ENCODE peak calls at places on chromosomes 4 and X, in nine cellular contexts. I is stomach, J is GM23338, U is HepG2, F is endodermal cell, M is astrocyte of the spinal cord, O is fibroblast of mammary gland, Q is NB4, R is OCI-LY7. Y is an unnamed sample.

GRCh38 chr4:101356928-101357327 is 9.6 kb upstream of the PPP3CA start:
- DNase-seq in I (peak), J (no peak), U (peak), F (no peak), M (peak), O (peak), Q (no peak), R (no peak), Y (peak)

GRCh38 chr4:109207060-109207459 is 95.4 kb downstream of the COL25A1 start:
- DNase-seq in I (no peak), J (no peak), U (no peak), F (no peak), M (peak), O (peak), Q (no peak), R (no peak), Y (peak)

GRCh38 chr4:22906046-22906445 is 213.3 kb downstream of the GBA3 start:
- DNase-seq in I (no peak), J (no peak), U (no peak), F (no peak), M (no peak), O (no peak), Q (no peak), R (no peak), Y (no peak)

GRCh38 chrX:68252664-68253063 is 180.6 kb downstream of the OPHN1 start:
- DNase-seq in I (no peak), J (no peak), U (no peak), F (no peak), M (no peak), O (no peak), Q (no peak), R (no peak), Y (no peak)

GRCh38 chrX:63855896-63856295 is 70.9 kb upstream of the ARHGEF9 start:
- DNase-seq in I (no peak), J (no peak), U (no peak), F (no peak), M (peak), O (peak), Q (no peak), R (no peak), Y (peak)

GRCh38 chrX:4277122-4277521 is 563.7 kb upstream of the PRKX start:
- DNase-seq in I (no peak), J (peak), U (no peak), F (peak), M (no peak), O (no peak), Q (peak), R (peak), Y (no peak)

GRCh38 chrX:23434356-23434884 is 99.8 kb downstream of the PTCHD1 start:
- DNase-seq in I (peak), J (no peak), U (no peak), F (no peak), M (peak), O (peak), Q (no peak), R (no peak), Y (peak)

GRCh38 chrX:109974906-109975655 is 27.8 kb upstream of the TMEM164 start:
- DNase-seq in I (no peak), J (no peak), U (no peak), F (no peak), M (peak), O (peak), Q (no peak), R (no peak), Y (no peak)

GRCh38 chr4:153113838-153114105 is 90.5 kb upstream of the TRIM2 start:
- DNase-seq in I (no peak), J (no peak), U (no peak), F (no peak), M (no peak), O (no peak), Q (no peak), R (no peak), Y (no peak)

GRCh38 chrX:76253432-76253831 is 80.6 kb downstream of the PBDC1 start:
- DNase-seq in I (peak), J (peak), U (peak), F (peak), M (peak), O (peak), Q (peak), R (peak), Y (peak)

GRCh38 chrX:46340696-46341095 is 204.5 kb downstream of the ZNF674 start:
- DNase-seq in I (no peak), J (no peak), U (no peak), F (no peak), M (no peak), O (peak), Q (no peak), R (no peak), Y (no peak)

GRCh38 chr4:161248880-161249279 is 914.9 kb downstream of the FSTL5 start:
- DNase-seq in I (no peak), J (no peak), U (no peak), F (no peak), M (no peak), O (no peak), Q (no peak), R (no peak), Y (no peak)

GRCh38 chrX:134908235-134908834 is 82.5 kb upstream of the SMIM10 start:
- DNase-seq in I (no peak), J (no peak), U (no peak), F (no peak), M (peak), O (peak), Q (peak), R (peak), Y (peak)

GRCh38 chr4:80097395-80098177 is 24.6 kb upstream of the ANTXR2 start:
- DNase-seq in I (no peak), J (no peak), U (no peak), F (no peak), M (peak), O (peak), Q (no peak), R (no peak), Y (peak)

GRCh38 chrX:95640226-95640625 is 1044.4 kb upstream of the DIAPH2 start:
- DNase-seq in I (no peak), J (no peak), U (no peak), F (no peak), M (no peak), O (no peak), Q (no peak), R (no peak), Y (no peak)

GRCh38 chr4:176444741-176445140 is 125.0 kb downstream of the SPCS3 start:
- DNase-seq in I (no peak), J (no peak), U (no peak), F (no peak), M (peak), O (peak), Q (no peak), R (no peak), Y (peak)

GRCh38 chr4:81211956-81212355 is 3.1 kb downstream of the PRKG2 start:
- DNase-seq in I (no peak), J (no peak), U (no peak), F (no peak), M (no peak), O (peak), Q (no peak), R (no peak), Y (peak)

DNA sequence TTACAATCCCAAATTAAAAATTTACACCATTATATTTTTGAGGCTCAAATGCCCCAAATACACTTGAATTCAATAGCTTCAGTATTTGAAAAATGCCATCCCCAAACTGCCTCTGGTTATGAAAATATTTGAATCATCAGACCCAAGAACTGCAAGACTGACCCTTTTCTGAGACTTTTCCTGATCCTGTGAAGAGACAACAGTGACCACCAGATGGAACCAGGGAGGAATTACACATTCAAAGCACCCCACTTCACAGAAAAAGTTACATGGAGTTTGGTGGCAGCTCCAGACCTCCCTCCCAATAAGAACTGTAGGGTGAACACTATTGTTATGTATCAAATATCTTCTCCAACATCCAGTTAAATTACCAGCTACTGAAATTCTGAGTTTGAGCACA is 44.0 kb upstream of the SCD5 start:
- DNase-seq in I (no peak), J (peak), U (peak), F (no peak), M (no peak), O (peak), Q (peak), R (peak), Y (peak)
- TF ChIP-seq CTCF in I (no peak), J (peak), U (peak), F (peak), M (peak), O (peak), Q (peak), R (peak), Y (peak)

GRCh38 chr4:139738846-139739613 is 73.4 kb downstream of the MGST2 start:
- DNase-seq in I (no peak), J (no peak), U (peak), F (peak), M (no peak), O (peak), Q (no peak), R (no peak), Y (peak)

GRCh38 chr4:139744232-139744631 is 78.6 kb downstream of the MGST2 start:
- DNase-seq in I (no peak), J (no peak), U (no peak), F (no peak), M (no peak), O (no peak), Q (no peak), R (no peak), Y (no peak)

GRCh38 chr4:139743027-139743426 is 77.4 kb downstream of the MGST2 start:
- DNase-seq in I (no peak), J (no peak), U (no peak), F (peak), M (no peak), O (no peak), Q (no peak), R (no peak), Y (no peak)

GRCh38 chr4:139740121-139740520 is 74.5 kb downstream of the MGST2 start:
- DNase-seq in I (no peak), J (no peak), U (no peak), F (peak), M (no peak), O (no peak), Q (no peak), R (no peak), Y (no peak)

GRCh38 chr4:139740531-139741041 is 75.0 kb downstream of the MGST2 start:
- DNase-seq in I (peak), J (no peak), U (peak), F (peak), M (peak), O (peak), Q (peak), R (no peak), Y (peak)
- H3K4me3 ChIP-seq in I (no peak), J (no peak), U (no peak), F (no peak), M (no peak), O (no peak), Q (no peak), R (no peak), Y (no peak)

GRCh38 chr4:46648088-46648744 is 258.3 kb upstream of the GABRA2 start:
- DNase-seq in I (no peak), J (peak), U (peak), F (peak), M (peak), O (peak), Q (peak), R (peak), Y (no peak)
- TF ChIP-seq CTCF in I (no peak), J (peak), U (peak), F (peak), M (peak), O (peak), Q (peak), R (peak), Y (no peak)

GRCh38 chrX:57900961-57901360 is 9.3 kb downstream of the ZXDA start:
- DNase-seq in I (no peak), J (no peak), U (no peak), F (no peak), M (peak), O (peak), Q (no peak), R (no peak), Y (peak)
- H3K4me3 ChIP-seq in I (no peak), J (no peak), U (no peak), F (no peak), M (no peak), O (no peak), Q (no peak), R (no peak), Y (no peak)

DNA sequence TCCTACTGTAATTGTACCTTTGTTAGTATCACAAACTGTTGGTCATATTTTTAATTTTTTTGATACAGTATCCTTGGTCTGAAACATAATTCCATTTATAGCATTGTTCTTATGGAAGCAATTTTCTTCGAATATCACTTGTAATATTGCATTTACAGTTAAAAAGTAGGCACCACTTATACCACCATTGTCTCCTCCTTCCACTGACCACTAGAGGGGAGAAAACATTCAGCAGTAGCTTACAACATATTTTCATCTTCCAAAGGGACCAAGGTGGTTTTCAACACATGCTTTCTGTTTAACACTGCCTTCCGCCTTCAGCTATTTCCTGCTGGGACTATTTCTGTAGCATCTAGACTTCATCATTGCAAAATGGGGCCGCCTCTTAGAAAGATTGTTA is 146.2 kb downstream of the COL4A6 start:
- DNase-seq in I (no peak), J (no peak), U (no peak), F (no peak), M (no peak), O (no peak), Q (no peak), R (no peak), Y (no peak)
- TF ChIP-seq CTCF in I (no peak), J (no peak), U (no peak), F (peak), M (no peak), O (no peak), Q (no peak), R (no peak), Y (no peak)

DNA sequence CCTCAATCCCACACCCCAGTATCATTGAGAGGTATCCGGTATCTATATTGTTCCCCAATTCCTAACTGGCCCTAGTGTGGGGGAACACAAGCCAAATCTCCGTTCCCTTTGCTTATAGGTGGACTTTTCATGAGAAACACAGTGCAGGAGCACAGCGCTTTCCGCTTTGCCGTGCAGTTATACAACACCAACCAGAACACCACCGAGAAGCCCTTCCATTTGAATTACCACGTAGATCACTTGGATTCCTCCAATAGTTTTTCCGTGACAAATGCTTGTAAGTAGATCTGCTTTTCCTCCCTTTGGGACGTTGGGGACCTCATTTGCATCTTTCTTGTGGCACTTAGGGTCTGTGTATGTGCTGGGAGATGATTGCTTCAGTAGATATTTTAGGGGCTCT is 1.6 kb downstream of the GRIA3 start:
- DNase-seq in I (no peak), J (no peak), U (no peak), F (no peak), M (no peak), O (no peak), Q (no peak), R (no peak), Y (peak)
- H3K4me3 ChIP-seq in I (peak), J (peak), U (no peak), F (peak), M (peak), O (no peak), Q (no peak), R (no peak), Y (peak)

DNA sequence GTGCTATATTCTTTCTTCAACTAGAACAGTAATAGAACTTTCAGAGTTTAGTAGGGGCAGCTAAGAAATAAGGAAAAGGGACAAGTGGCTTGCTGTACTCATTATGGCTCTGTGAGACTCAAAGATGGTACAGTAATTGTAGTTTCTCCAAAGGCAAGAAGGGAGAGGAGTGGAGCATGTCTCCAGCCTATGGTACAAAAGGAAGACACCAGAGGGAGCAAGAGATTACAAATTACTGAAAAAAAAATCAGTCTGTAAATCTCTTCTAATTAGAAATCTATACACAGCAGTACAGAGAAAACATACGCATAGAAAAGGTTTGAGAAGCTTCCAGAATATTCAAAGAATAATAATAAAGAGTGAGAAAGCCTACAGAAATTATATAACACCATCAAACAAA is 61.4 kb downstream of the KLHL4 start:
- DNase-seq in I (no peak), J (peak), U (no peak), F (no peak), M (no peak), O (peak), Q (no peak), R (no peak), Y (no peak)
- TF ChIP-seq CTCF in I (no peak), J (peak), U (no peak), F (peak), M (peak), O (peak), Q (no peak), R (no peak), Y (no peak)

DNA sequence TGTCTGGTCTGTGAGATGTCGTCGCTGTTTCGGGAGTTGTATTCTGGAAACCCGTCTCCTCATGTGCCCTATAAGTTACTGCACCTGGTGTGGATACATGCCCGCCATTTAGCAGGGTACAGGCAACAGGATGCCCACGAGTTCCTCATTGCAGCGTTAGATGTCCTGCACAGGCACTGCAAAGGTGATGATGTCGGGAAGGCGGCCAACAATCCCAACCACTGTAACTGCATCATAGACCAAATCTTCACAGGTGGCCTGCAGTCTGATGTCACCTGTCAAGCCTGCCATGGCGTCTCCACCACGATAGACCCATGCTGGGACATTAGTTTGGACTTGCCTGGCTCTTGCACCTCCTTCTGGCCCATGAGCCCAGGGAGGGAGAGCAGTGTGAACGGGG is 1.4 kb downstream of the USP27X start:
- DNase-seq in I (no peak), J (no peak), U (no peak), F (no peak), M (no peak), O (no peak), Q (no peak), R (no peak), Y (no peak)
- H3K4me3 ChIP-seq in I (no peak), J (no peak), U (peak), F (peak), M (no peak), O (no peak), Q (no peak), R (no peak), Y (no peak)

DNA sequence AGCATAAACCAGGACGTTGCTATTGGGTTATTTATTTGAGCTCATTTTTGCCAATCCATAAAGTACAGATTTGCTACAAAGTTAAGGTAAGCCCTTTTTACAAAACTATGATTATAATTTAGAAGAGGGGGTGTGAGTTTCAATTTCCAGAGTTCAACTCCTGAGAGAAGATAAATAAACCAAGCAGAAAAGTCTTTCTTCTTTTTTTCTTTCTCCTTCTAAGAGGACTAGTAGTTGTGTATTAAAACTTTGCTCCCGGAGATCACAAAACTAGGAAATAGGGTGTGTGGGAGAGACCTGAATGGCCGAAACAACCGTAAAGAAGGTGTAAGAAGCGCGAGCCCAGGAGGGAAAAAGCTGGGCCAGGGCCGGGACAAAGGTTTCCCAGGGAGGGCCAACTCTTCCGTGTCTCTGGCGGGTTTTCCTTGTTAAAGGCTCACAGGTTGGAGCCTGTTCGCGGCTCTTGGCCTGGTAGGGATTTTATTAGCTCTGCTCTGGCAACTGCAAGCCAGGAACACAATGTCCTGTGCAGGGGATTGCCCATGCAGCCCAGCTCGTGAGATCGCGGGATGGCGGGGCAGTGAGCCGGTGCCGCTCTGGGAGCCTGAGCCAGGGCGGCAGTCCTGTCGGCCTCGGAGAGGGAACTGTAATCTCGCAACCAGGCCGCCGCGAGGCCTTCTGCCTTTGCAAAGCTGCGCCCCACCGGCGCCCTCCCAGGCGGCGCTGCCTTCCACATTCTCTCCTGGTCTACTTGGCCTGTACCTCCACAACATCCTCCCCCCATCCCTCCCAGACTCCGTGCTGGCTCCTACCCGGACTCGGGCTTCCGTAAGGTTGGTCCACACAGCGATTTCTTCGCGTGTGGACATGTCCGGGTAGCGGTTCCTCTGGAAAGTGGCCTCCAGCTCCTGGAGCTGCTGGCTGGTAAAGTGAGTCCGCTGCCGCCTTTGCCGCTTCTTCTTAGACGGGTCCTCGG is 2.2 kb downstream of the PITX2 start:
- DNase-seq in I (no peak), J (peak), U (no peak), F (peak), M (no peak), O (no peak), Q (no peak), R (peak), Y (no peak)
- TF ChIP-seq CTCF in I (no peak), J (peak), U (no peak), F (peak), M (peak), O (no peak), Q (no peak), R (peak), Y (no peak)